ENCODE peak calls at places on chromosomes 7 and 10, in six cellular contexts. One of them, this sample, is unnamed. For H3K4me1, the result is how much of the 10 kb centered on the place peaks cover.

GRCh38 chr10:7410800-7411670 is at the start of gene SFMBT2:
- DNase-seq in Panc1: no peak
- DNase-seq in HCT116: no peak
- DNase-seq in adrenal gland: peak
- DNase-seq in fibroblast of lung: peak
- DNase-seq in cardiac muscle cell: peak
- DNase-seq in this sample: peak

GRCh38 chr10:31878486-31878885 is 50.1 kb downstream of the ARHGAP12 start:
- DNase-seq in fibroblast of lung: no peak
- DNase-seq in cardiac muscle cell: no peak
- DNase-seq in HCT116: no peak
- DNase-seq in adrenal gland: no peak
- DNase-seq in Panc1: no peak
- DNase-seq in this sample: no peak

GRCh38 chr10:89421018-89421476 is 6.7 kb downstream of the IFIT5 start:
- DNase-seq in cardiac muscle cell: no peak
- DNase-seq in HCT116: no peak
- DNase-seq in fibroblast of lung: no peak
- DNase-seq in Panc1: no peak
- DNase-seq in adrenal gland: no peak
- DNase-seq in this sample: no peak

GRCh38 chr7:84372155-84372621 is 177.6 kb upstream of the SEMA3A start:
- DNase-seq in cardiac muscle cell: peak
- DNase-seq in Panc1: no peak
- DNase-seq in adrenal gland: no peak
- DNase-seq in fibroblast of lung: peak
- DNase-seq in HCT116: peak
- DNase-seq in this sample: no peak

GRCh38 chr7:138738551-138739335 is 37.6 kb upstream of the SVOPL start:
- DNase-seq in fibroblast of lung: peak
- DNase-seq in HCT116: peak
- DNase-seq in cardiac muscle cell: peak
- DNase-seq in adrenal gland: peak
- DNase-seq in Panc1: peak
- DNase-seq in this sample: peak

GRCh38 chr10:95517536-95518454 is 43.4 kb downstream of the SORBS1 start:
- DNase-seq in Panc1: no peak
- DNase-seq in HCT116: no peak
- DNase-seq in adrenal gland: no peak
- DNase-seq in fibroblast of lung: peak
- DNase-seq in cardiac muscle cell: peak
- DNase-seq in this sample: no peak

GRCh38 chr7:3762146-3762831 is 461.2 kb downstream of the SDK1 start:
- DNase-seq in adrenal gland: no peak
- DNase-seq in fibroblast of lung: no peak
- DNase-seq in cardiac muscle cell: no peak
- DNase-seq in HCT116: no peak
- DNase-seq in Panc1: no peak
- DNase-seq in this sample: no peak

GRCh38 chr10:24448351-24449009 is 239.5 kb downstream of the KIAA1217 start:
- DNase-seq in HCT116: no peak
- DNase-seq in Panc1: no peak
- DNase-seq in cardiac muscle cell: no peak
- DNase-seq in fibroblast of lung: peak
- DNase-seq in adrenal gland: no peak
- DNase-seq in this sample: no peak

GRCh38 chr10:86179143-86179505 is 187.5 kb downstream of the GRID1 start:
- DNase-seq in cardiac muscle cell: no peak
- DNase-seq in adrenal gland: peak
- DNase-seq in Panc1: no peak
- DNase-seq in HCT116: no peak
- DNase-seq in fibroblast of lung: no peak
- DNase-seq in this sample: no peak

GRCh38 chr7:8189615-8190014 is 72.4 kb downstream of the ICA1 start:
- DNase-seq in HCT116: no peak
- DNase-seq in fibroblast of lung: no peak
- DNase-seq in cardiac muscle cell: no peak
- DNase-seq in Panc1: no peak
- DNase-seq in adrenal gland: no peak
- DNase-seq in this sample: no peak

GRCh38 chr7:117019786-117020604 is 66.7 kb downstream of the ST7 start:
- DNase-seq in Panc1: peak
- DNase-seq in adrenal gland: peak
- DNase-seq in cardiac muscle cell: peak
- DNase-seq in HCT116: peak
- DNase-seq in fibroblast of lung: peak
- DNase-seq in this sample: peak

GRCh38 chr7:100539436-100540006 is 518 bp downstream of the AGFG2 start:
- DNase-seq in adrenal gland: peak
- DNase-seq in cardiac muscle cell: no peak
- DNase-seq in HCT116: no peak
- DNase-seq in Panc1: no peak
- DNase-seq in fibroblast of lung: no peak
- DNase-seq in this sample: no peak

GRCh38 chr7:22660732-22661131 is 66.3 kb upstream of the IL6 start:
- DNase-seq in HCT116: no peak
- DNase-seq in fibroblast of lung: no peak
- DNase-seq in cardiac muscle cell: no peak
- DNase-seq in Panc1: no peak
- DNase-seq in adrenal gland: no peak
- DNase-seq in this sample: no peak

GRCh38 chr10:2900530-2900929 is 166.8 kb upstream of the PFKP start:
- DNase-seq in HCT116: no peak
- DNase-seq in fibroblast of lung: no peak
- DNase-seq in adrenal gland: no peak
- DNase-seq in cardiac muscle cell: no peak
- DNase-seq in Panc1: no peak
- DNase-seq in this sample: no peak

DNA sequence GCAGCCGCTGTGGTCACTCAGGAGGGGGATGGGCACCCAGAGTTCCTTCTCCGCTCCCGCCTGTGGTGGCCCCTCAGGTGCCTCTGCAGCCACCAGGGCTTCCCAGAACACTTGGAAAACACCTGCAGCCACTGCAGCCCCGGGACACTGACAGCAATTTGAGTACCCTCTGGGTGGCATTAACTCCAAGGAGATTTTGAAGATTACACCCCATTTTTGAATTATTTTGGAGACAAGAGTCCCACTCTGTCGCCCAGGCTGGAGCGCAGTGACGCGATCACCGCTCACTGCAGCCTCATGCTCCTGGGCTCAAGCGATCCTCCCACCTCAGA is 32.2 kb downstream of the IL15RA start:
- DNase-seq in fibroblast of lung: no peak
- DNase-seq in cardiac muscle cell: no peak
- DNase-seq in adrenal gland: no peak
- DNase-seq in HCT116: no peak
- DNase-seq in Panc1: no peak
- DNase-seq in this sample: no peak
- H3K4me3 ChIP-seq in fibroblast of lung: peak
- H3K4me3 ChIP-seq in cardiac muscle cell: no peak
- H3K4me3 ChIP-seq in adrenal gland: no peak
- H3K4me3 ChIP-seq in HCT116: no peak
- H3K4me3 ChIP-seq in Panc1: no peak
- H3K4me3 ChIP-seq in this sample: peak

GRCh38 chr10:110863361-110863760 is 8.4 kb upstream of the PDCD4 start:
- DNase-seq in HCT116: no peak
- DNase-seq in Panc1: no peak
- DNase-seq in cardiac muscle cell: no peak
- DNase-seq in fibroblast of lung: no peak
- DNase-seq in adrenal gland: no peak
- DNase-seq in this sample: no peak

GRCh38 chr10:110865184-110865803 is 6.4 kb upstream of the PDCD4 start:
- DNase-seq in cardiac muscle cell: peak
- DNase-seq in Panc1: no peak
- DNase-seq in fibroblast of lung: peak
- DNase-seq in adrenal gland: no peak
- DNase-seq in HCT116: no peak
- DNase-seq in this sample: no peak

GRCh38 chr10:110865804-110866482 is 5.8 kb upstream of the PDCD4 start:
- DNase-seq in HCT116: no peak
- DNase-seq in fibroblast of lung: no peak
- DNase-seq in adrenal gland: no peak
- DNase-seq in cardiac muscle cell: no peak
- DNase-seq in Panc1: no peak
- DNase-seq in this sample: no peak

GRCh38 chr10:110863956-110864355 is 7.8 kb upstream of the PDCD4 start:
- DNase-seq in HCT116: no peak
- DNase-seq in Panc1: no peak
- DNase-seq in fibroblast of lung: no peak
- DNase-seq in cardiac muscle cell: no peak
- DNase-seq in adrenal gland: no peak
- DNase-seq in this sample: no peak

DNA sequence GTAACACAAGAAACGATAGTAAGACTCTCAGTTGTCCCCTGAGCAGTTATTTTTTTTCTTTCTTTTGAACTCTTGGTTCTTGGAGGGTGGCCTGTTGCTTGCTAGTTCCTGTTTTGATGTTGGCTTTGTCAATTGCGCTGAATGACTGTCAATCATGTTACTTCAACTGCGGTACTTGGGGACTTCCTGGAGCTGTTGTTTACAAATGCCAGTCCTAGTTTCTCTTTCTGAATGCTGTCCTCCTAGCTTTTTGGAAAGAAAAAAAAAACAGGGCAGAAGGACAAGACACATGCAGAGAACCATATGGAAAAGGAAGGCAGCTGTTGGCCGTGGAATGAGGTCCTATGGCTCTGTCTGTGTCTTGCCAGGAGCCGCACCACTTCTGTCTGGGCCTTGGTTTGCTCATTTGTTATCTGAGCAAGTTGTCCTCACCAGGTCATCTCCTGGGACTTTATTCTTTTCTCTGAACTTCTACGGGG is 7.0 kb upstream of the PDCD4 start:
- DNase-seq in adrenal gland: no peak
- DNase-seq in HCT116: no peak
- DNase-seq in cardiac muscle cell: no peak
- DNase-seq in Panc1: no peak
- DNase-seq in fibroblast of lung: no peak
- DNase-seq in this sample: no peak
- H3K4me1 ChIP-seq in adrenal gland: under half
- H3K4me1 ChIP-seq in HCT116: under half
- H3K4me1 ChIP-seq in cardiac muscle cell: under half
- H3K4me1 ChIP-seq in Panc1: under half
- H3K4me1 ChIP-seq in fibroblast of lung: under half
- H3K4me1 ChIP-seq in this sample: under half

DNA sequence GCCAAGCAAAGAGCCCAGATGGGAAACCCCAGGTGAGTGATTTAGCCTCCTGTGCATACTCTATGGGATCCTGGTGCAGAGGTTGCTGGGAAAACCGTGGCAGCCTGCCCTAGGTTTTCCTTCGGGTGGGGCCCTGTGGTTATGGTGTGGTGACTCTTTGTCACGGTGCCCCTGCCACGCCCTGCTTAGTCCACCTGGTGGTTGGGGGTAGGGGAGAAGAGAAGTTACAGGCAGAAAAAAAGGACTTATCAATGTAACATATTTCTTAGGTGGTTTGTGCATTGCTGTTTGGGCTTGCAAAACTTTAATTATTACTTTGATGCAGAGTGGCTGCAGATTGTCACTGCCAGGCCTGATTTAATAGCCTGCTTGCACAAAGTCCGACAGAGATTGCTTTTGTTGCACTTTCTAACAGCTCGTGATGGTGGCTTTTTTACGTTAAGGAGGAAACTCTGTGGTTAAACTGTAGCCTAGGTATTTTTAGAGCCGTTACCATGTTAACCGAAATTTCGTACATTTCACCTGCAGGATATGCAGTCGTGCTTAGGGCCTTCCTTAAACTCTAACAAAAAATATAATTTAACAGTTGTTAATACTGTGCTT is 197.4 kb downstream of the RNLS start:
- DNase-seq in fibroblast of lung: no peak
- DNase-seq in cardiac muscle cell: no peak
- DNase-seq in Panc1: no peak
- DNase-seq in HCT116: peak
- DNase-seq in adrenal gland: peak
- DNase-seq in this sample: no peak
- H3K4me3 ChIP-seq in fibroblast of lung: no peak
- H3K4me3 ChIP-seq in cardiac muscle cell: no peak
- H3K4me3 ChIP-seq in Panc1: no peak
- H3K4me3 ChIP-seq in HCT116: no peak
- H3K4me3 ChIP-seq in adrenal gland: no peak
- H3K4me3 ChIP-seq in this sample: peak

DNA sequence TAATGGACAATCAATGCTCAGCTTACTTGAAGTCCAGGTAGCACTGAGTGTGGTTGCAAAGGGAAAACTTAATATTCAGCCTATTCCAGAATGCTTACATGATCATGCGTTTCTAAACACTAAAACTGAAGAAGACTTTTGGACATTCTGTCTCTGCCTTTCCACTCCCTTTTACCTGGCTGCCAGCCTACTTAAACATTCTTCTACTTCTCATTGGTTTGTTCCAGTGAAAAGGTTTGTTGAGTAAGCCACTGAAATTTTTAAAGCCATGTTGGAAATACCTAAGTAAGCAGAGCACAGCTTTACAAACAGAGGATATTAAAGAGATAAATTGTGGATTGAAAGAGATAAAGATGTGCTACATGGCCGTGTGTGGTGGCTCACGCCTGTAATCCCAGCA is 1280.8 kb upstream of the AUTS2 start:
- DNase-seq in cardiac muscle cell: no peak
- DNase-seq in Panc1: no peak
- DNase-seq in HCT116: no peak
- DNase-seq in fibroblast of lung: no peak
- DNase-seq in adrenal gland: no peak
- DNase-seq in this sample: no peak
- H3K4me1 ChIP-seq in cardiac muscle cell: under half
- H3K4me1 ChIP-seq in Panc1: under half
- H3K4me1 ChIP-seq in HCT116: under half
- H3K4me1 ChIP-seq in fibroblast of lung: under half
- H3K4me1 ChIP-seq in adrenal gland: under half
- H3K4me1 ChIP-seq in this sample: under half

GRCh38 chr7:139972000-139972399 is 90.8 kb downstream of the PARP12 start:
- DNase-seq in adrenal gland: no peak
- DNase-seq in fibroblast of lung: no peak
- DNase-seq in HCT116: no peak
- DNase-seq in cardiac muscle cell: no peak
- DNase-seq in Panc1: no peak
- DNase-seq in this sample: no peak
- H3K4me3 ChIP-seq in adrenal gland: no peak
- H3K4me3 ChIP-seq in fibroblast of lung: no peak
- H3K4me3 ChIP-seq in HCT116: no peak
- H3K4me3 ChIP-seq in cardiac muscle cell: no peak
- H3K4me3 ChIP-seq in Panc1: no peak
- H3K4me3 ChIP-seq in this sample: no peak

GRCh38 chr10:100009283-100009792 is 409 bp downstream of the DNMBP start:
- DNase-seq in Panc1: no peak
- DNase-seq in fibroblast of lung: peak
- DNase-seq in adrenal gland: peak
- DNase-seq in HCT116: no peak
- DNase-seq in cardiac muscle cell: no peak
- DNase-seq in this sample: no peak
- H3K4me1 ChIP-seq in Panc1: under half
- H3K4me1 ChIP-seq in fibroblast of lung: under half
- H3K4me1 ChIP-seq in adrenal gland: under half
- H3K4me1 ChIP-seq in HCT116: under half
- H3K4me1 ChIP-seq in cardiac muscle cell: under half
- H3K4me1 ChIP-seq in this sample: half or more